ENCODE peak calls at places on chromosomes 7 and 10, in ten cellular contexts. One of them, this sample, is unnamed.

GRCh38 chr7:130063036-130063435 is 7.3 kb upstream of the KLHDC10 start:
- DNase-seq in hepatocyte: peak; percentile 53
- DNase-seq in ovary: no peak
- DNase-seq in naive thymus-derived CD4-positive, alpha-beta T cell: peak; percentile 47
- DNase-seq in esophagus muscularis mucosa: no peak
- DNase-seq in GM12865: peak; percentile 66
- DNase-seq in body of pancreas: peak; percentile 57
- DNase-seq in neuronal stem cell: peak; percentile 55
- DNase-seq in WERI-Rb-1: peak; percentile 81
- DNase-seq in thyroid gland: peak; percentile 45
- DNase-seq in this sample: peak; percentile 54

GRCh38 chr10:22437620-22438588 is 92.6 kb downstream of the SPAG6 start:
- DNase-seq in hepatocyte: peak; percentile 54
- DNase-seq in ovary: peak; percentile 58
- DNase-seq in naive thymus-derived CD4-positive, alpha-beta T cell: peak; percentile 59
- DNase-seq in esophagus muscularis mucosa: peak; percentile 91
- DNase-seq in GM12865: no peak
- DNase-seq in body of pancreas: peak; percentile 10
- DNase-seq in neuronal stem cell: no peak
- DNase-seq in WERI-Rb-1: no peak
- DNase-seq in thyroid gland: no peak
- DNase-seq in this sample: no peak

GRCh38 chr7:31407277-31407676 is 66.8 kb upstream of the NEUROD6 start:
- DNase-seq in hepatocyte: no peak
- DNase-seq in ovary: no peak
- DNase-seq in naive thymus-derived CD4-positive, alpha-beta T cell: no peak
- DNase-seq in esophagus muscularis mucosa: no peak
- DNase-seq in GM12865: no peak
- DNase-seq in body of pancreas: no peak
- DNase-seq in neuronal stem cell: no peak
- DNase-seq in WERI-Rb-1: no peak
- DNase-seq in thyroid gland: no peak
- DNase-seq in this sample: no peak

GRCh38 chr7:76357379-76358052 is 1.3 kb downstream of the YWHAG start:
- DNase-seq in hepatocyte: no peak
- DNase-seq in ovary: no peak
- DNase-seq in naive thymus-derived CD4-positive, alpha-beta T cell: no peak
- DNase-seq in esophagus muscularis mucosa: no peak
- DNase-seq in GM12865: no peak
- DNase-seq in body of pancreas: no peak
- DNase-seq in neuronal stem cell: no peak
- DNase-seq in WERI-Rb-1: no peak
- DNase-seq in thyroid gland: no peak
- DNase-seq in this sample: no peak

GRCh38 chr10:48940958-48941357 is 1.3 kb upstream of the LRRC18 start:
- DNase-seq in hepatocyte: no peak
- DNase-seq in ovary: no peak
- DNase-seq in naive thymus-derived CD4-positive, alpha-beta T cell: no peak
- DNase-seq in esophagus muscularis mucosa: no peak
- DNase-seq in GM12865: no peak
- DNase-seq in body of pancreas: no peak
- DNase-seq in neuronal stem cell: no peak
- DNase-seq in WERI-Rb-1: no peak
- DNase-seq in thyroid gland: no peak
- DNase-seq in this sample: no peak

GRCh38 chr7:115289966-115290365 is 368.1 kb downstream of the MDFIC start:
- DNase-seq in hepatocyte: no peak
- DNase-seq in ovary: no peak
- DNase-seq in naive thymus-derived CD4-positive, alpha-beta T cell: no peak
- DNase-seq in esophagus muscularis mucosa: no peak
- DNase-seq in GM12865: no peak
- DNase-seq in body of pancreas: no peak
- DNase-seq in neuronal stem cell: no peak
- DNase-seq in WERI-Rb-1: no peak
- DNase-seq in thyroid gland: no peak
- DNase-seq in this sample: peak; percentile 14

GRCh38 chr7:105132335-105132734 is 118.3 kb downstream of the KMT2E start:
- DNase-seq in hepatocyte: no peak
- DNase-seq in ovary: no peak
- DNase-seq in naive thymus-derived CD4-positive, alpha-beta T cell: no peak
- DNase-seq in esophagus muscularis mucosa: no peak
- DNase-seq in GM12865: no peak
- DNase-seq in body of pancreas: no peak
- DNase-seq in neuronal stem cell: no peak
- DNase-seq in WERI-Rb-1: no peak
- DNase-seq in thyroid gland: no peak
- DNase-seq in this sample: no peak

GRCh38 chr10:76973515-76974289 is 663.9 kb downstream of the KCNMA1 start:
- DNase-seq in hepatocyte: peak; percentile 18
- DNase-seq in ovary: no peak
- DNase-seq in naive thymus-derived CD4-positive, alpha-beta T cell: no peak
- DNase-seq in esophagus muscularis mucosa: no peak
- DNase-seq in GM12865: no peak
- DNase-seq in body of pancreas: no peak
- DNase-seq in neuronal stem cell: no peak
- DNase-seq in WERI-Rb-1: no peak
- DNase-seq in thyroid gland: no peak
- DNase-seq in this sample: peak; percentile 5

GRCh38 chr10:48779077-48779476 is 94.4 kb downstream of the WDFY4 start:
- DNase-seq in hepatocyte: no peak
- DNase-seq in ovary: no peak
- DNase-seq in naive thymus-derived CD4-positive, alpha-beta T cell: no peak
- DNase-seq in esophagus muscularis mucosa: peak; percentile 79
- DNase-seq in GM12865: no peak
- DNase-seq in body of pancreas: no peak
- DNase-seq in neuronal stem cell: no peak
- DNase-seq in WERI-Rb-1: no peak
- DNase-seq in thyroid gland: no peak
- DNase-seq in this sample: no peak

GRCh38 chr7:134443396-134444070 is 15.4 kb downstream of the AKR1B1 start:
- DNase-seq in hepatocyte: no peak
- DNase-seq in ovary: no peak
- DNase-seq in naive thymus-derived CD4-positive, alpha-beta T cell: no peak
- DNase-seq in esophagus muscularis mucosa: no peak
- DNase-seq in GM12865: no peak
- DNase-seq in body of pancreas: no peak
- DNase-seq in neuronal stem cell: no peak
- DNase-seq in WERI-Rb-1: no peak
- DNase-seq in thyroid gland: no peak
- DNase-seq in this sample: no peak

GRCh38 chr7:83060218-83060617 is 102.5 kb downstream of the PCLO start:
- DNase-seq in hepatocyte: no peak
- DNase-seq in ovary: no peak
- DNase-seq in naive thymus-derived CD4-positive, alpha-beta T cell: no peak
- DNase-seq in esophagus muscularis mucosa: no peak
- DNase-seq in GM12865: no peak
- DNase-seq in body of pancreas: peak; percentile 44
- DNase-seq in neuronal stem cell: no peak
- DNase-seq in WERI-Rb-1: no peak
- DNase-seq in thyroid gland: peak; percentile 36
- DNase-seq in this sample: no peak

GRCh38 chr10:86632009-86632800 is 22.1 kb upstream of the OPN4 start:
- DNase-seq in hepatocyte: peak; percentile 70
- DNase-seq in ovary: no peak
- DNase-seq in naive thymus-derived CD4-positive, alpha-beta T cell: no peak
- DNase-seq in esophagus muscularis mucosa: no peak
- DNase-seq in GM12865: no peak
- DNase-seq in body of pancreas: peak; percentile 72
- DNase-seq in neuronal stem cell: peak; percentile 57
- DNase-seq in WERI-Rb-1: no peak
- DNase-seq in thyroid gland: peak; percentile 32
- DNase-seq in this sample: no peak

GRCh38 chr10:120336910-120337540 is 120.0 kb upstream of the PLPP4 start:
- DNase-seq in hepatocyte: peak; percentile 67
- DNase-seq in ovary: peak; percentile 20
- DNase-seq in naive thymus-derived CD4-positive, alpha-beta T cell: peak; percentile 24
- DNase-seq in esophagus muscularis mucosa: no peak
- DNase-seq in GM12865: peak; percentile 62
- DNase-seq in body of pancreas: peak; percentile 78
- DNase-seq in neuronal stem cell: peak; percentile 67
- DNase-seq in WERI-Rb-1: peak; percentile 63
- DNase-seq in thyroid gland: peak; percentile 42
- DNase-seq in this sample: peak; percentile 46

DNA sequence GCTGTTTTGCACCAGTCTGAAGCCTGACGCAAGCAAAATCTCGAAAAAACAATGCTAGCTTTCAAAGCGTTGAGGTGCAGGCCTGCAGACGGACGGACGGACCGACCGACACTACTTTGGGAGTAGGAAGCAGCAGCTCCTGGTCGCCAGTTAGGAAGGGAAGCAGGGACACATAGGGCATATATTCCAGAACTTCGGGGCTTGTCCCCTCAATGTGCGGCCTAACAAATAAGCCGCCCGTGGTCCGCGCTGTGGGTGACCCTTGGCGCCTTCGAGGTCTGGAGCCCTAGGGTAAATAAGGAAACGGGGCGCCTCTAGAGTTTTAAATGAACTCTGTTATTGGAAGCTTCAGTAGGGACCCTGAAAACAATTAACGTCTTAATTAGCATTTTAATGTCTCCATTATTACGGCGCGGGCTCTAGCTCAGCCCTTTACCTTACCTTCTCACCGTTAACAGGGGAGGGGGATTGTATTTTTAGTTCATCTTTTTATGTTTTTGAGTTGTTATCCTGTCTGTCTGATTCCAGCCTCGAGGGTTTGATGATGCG is 1.4 kb downstream of the HHEX start:
- DNase-seq in hepatocyte: no peak
- DNase-seq in ovary: no peak
- DNase-seq in naive thymus-derived CD4-positive, alpha-beta T cell: no peak
- DNase-seq in esophagus muscularis mucosa: peak; percentile 89
- DNase-seq in GM12865: no peak
- DNase-seq in body of pancreas: peak; percentile 9
- DNase-seq in neuronal stem cell: no peak
- DNase-seq in WERI-Rb-1: no peak
- DNase-seq in thyroid gland: peak; percentile 32
- DNase-seq in this sample: no peak
- H3K4me3 ChIP-seq in hepatocyte: no peak overlapping the region
- H3K4me3 ChIP-seq in ovary: no peak overlapping the region
- H3K4me3 ChIP-seq in naive thymus-derived CD4-positive, alpha-beta T cell: peak overlapping the region; percentile 8
- H3K4me3 ChIP-seq in esophagus muscularis mucosa: peak overlapping the region; percentile 67
- H3K4me3 ChIP-seq in GM12865: no peak overlapping the region
- H3K4me3 ChIP-seq in body of pancreas: no peak overlapping the region
- H3K4me3 ChIP-seq in neuronal stem cell: no peak overlapping the region
- H3K4me3 ChIP-seq in WERI-Rb-1: no peak overlapping the region
- H3K4me3 ChIP-seq in thyroid gland: peak overlapping the region; percentile 99
- H3K4me3 ChIP-seq in this sample: peak overlapping the region; percentile 69

DNA sequence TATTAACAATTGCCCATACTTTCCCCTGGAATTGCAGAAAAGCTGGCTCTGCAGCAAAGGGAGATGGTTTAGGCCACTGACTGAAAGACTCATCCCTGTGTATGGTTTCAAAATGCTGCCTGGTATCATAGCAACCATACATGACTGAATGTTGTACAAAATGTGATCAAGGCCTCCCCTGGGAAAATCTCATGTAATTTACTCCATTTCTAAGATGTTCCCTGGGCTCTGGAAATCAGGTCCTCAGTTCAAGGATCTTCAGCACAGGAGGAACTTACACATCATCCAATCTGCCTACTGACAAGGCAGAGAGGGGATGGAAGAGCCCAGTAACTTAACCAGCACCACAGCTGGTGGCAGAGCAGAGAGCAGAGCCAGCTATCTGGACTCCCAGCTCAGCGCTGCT is 111.8 kb downstream of the JAZF1 start:
- DNase-seq in hepatocyte: no peak
- DNase-seq in ovary: no peak
- DNase-seq in naive thymus-derived CD4-positive, alpha-beta T cell: no peak
- DNase-seq in esophagus muscularis mucosa: no peak
- DNase-seq in GM12865: no peak
- DNase-seq in body of pancreas: no peak
- DNase-seq in neuronal stem cell: no peak
- DNase-seq in WERI-Rb-1: no peak
- DNase-seq in thyroid gland: no peak
- DNase-seq in this sample: peak; percentile 64
- H3K4me3 ChIP-seq in hepatocyte: no peak overlapping the region
- H3K4me3 ChIP-seq in ovary: no peak overlapping the region
- H3K4me3 ChIP-seq in naive thymus-derived CD4-positive, alpha-beta T cell: no peak overlapping the region
- H3K4me3 ChIP-seq in esophagus muscularis mucosa: no peak overlapping the region
- H3K4me3 ChIP-seq in GM12865: no peak overlapping the region
- H3K4me3 ChIP-seq in body of pancreas: no peak overlapping the region
- H3K4me3 ChIP-seq in neuronal stem cell: no peak overlapping the region
- H3K4me3 ChIP-seq in WERI-Rb-1: no peak overlapping the region
- H3K4me3 ChIP-seq in thyroid gland: no peak overlapping the region
- H3K4me3 ChIP-seq in this sample: no peak overlapping the region

DNA sequence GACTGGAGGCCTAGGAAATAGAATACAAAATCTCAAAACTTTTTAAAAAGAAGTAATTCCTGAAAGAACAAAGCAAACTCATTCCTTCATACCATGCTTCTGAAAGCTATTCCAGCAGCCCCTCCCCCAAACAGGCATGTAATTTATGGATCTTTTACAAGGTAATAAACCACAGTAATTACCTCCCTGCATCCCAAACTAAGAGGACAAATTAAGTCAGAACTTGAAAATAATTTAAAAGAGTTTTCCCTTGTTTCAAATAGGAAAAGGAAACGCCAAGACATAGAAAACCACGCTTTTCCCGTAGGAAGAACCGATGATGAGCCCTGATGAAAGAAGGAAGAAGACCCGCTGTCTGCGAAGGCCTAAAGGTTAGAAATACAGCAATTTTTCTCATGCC is 8.9 kb downstream of the HOXA4 start:
- DNase-seq in hepatocyte: no peak
- DNase-seq in ovary: no peak
- DNase-seq in naive thymus-derived CD4-positive, alpha-beta T cell: no peak
- DNase-seq in esophagus muscularis mucosa: no peak
- DNase-seq in GM12865: no peak
- DNase-seq in body of pancreas: no peak
- DNase-seq in neuronal stem cell: no peak
- DNase-seq in WERI-Rb-1: no peak
- DNase-seq in thyroid gland: no peak
- DNase-seq in this sample: no peak
- H3K4me3 ChIP-seq in hepatocyte: no peak overlapping the region
- H3K4me3 ChIP-seq in ovary: no peak overlapping the region
- H3K4me3 ChIP-seq in naive thymus-derived CD4-positive, alpha-beta T cell: no peak overlapping the region
- H3K4me3 ChIP-seq in esophagus muscularis mucosa: peak overlapping the region; percentile 64
- H3K4me3 ChIP-seq in GM12865: no peak overlapping the region
- H3K4me3 ChIP-seq in body of pancreas: no peak overlapping the region
- H3K4me3 ChIP-seq in neuronal stem cell: no peak overlapping the region
- H3K4me3 ChIP-seq in WERI-Rb-1: no peak overlapping the region
- H3K4me3 ChIP-seq in thyroid gland: no peak overlapping the region
- H3K4me3 ChIP-seq in this sample: no peak overlapping the region

DNA sequence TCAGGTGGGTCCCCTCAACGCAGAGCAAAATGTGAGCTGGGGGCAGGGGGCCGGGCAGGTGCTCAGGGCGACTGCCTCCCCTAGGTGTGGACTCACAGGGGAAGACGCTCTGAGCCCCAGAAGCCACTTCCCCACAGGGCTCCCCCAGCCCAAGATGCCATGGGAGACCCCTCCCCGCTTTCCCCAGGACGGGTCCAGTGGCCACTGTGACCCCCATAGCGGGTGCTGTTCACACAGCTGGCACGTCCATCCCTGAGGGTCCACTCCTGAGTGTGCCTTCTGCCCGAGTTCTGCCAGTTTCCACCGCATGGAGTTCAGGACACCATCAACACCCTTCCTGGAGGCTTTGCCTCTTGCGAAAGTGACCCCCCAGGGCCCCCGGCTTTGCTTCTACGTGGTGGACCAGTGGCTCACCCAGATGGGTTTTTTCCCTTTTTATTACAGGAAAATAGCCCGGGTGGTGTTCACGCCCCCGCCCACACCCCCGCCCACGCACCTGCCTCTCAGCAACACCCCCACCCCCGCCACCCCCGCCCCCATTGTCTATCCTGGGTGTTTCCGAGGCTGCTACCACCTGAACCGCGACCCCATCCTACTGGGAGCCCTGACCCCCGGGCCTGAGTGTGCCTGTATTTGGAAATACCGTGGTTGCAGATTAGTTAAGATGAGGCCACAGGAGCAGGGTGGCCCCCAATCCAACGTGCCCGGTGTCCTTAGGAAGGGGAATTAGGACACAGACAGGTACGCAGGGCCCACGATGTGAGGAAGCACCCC is 32.0 kb downstream of the ADAP1 start:
- DNase-seq in hepatocyte: no peak
- DNase-seq in ovary: peak; percentile 12
- DNase-seq in naive thymus-derived CD4-positive, alpha-beta T cell: no peak
- DNase-seq in esophagus muscularis mucosa: no peak
- DNase-seq in GM12865: no peak
- DNase-seq in body of pancreas: peak; percentile 3
- DNase-seq in neuronal stem cell: no peak
- DNase-seq in WERI-Rb-1: no peak
- DNase-seq in thyroid gland: peak; percentile 1
- DNase-seq in this sample: no peak
- H3K4me3 ChIP-seq in hepatocyte: no peak overlapping the region
- H3K4me3 ChIP-seq in ovary: no peak overlapping the region
- H3K4me3 ChIP-seq in naive thymus-derived CD4-positive, alpha-beta T cell: peak overlapping the region; percentile 84
- H3K4me3 ChIP-seq in esophagus muscularis mucosa: peak overlapping the region; percentile 20
- H3K4me3 ChIP-seq in GM12865: peak overlapping the region; percentile 94
- H3K4me3 ChIP-seq in body of pancreas: no peak overlapping the region
- H3K4me3 ChIP-seq in neuronal stem cell: no peak overlapping the region
- H3K4me3 ChIP-seq in WERI-Rb-1: no peak overlapping the region
- H3K4me3 ChIP-seq in thyroid gland: no peak overlapping the region
- H3K4me3 ChIP-seq in this sample: no peak overlapping the region

This sample was measured in cardiac fibroblast.